ENCODE peak calls at places on chromosomes 1 and 21, in four cellular contexts. H is epithelial cell of prostate, N is A549, C is aorta. P is an unnamed sample.

GRCh38 chr21:19607983-19608668 is 1204.5 kb upstream of the TMPRSS15 start:
- DNase-seq in H (no peak), N (no peak), C (no peak), P (no peak)

GRCh38 chr1:218345673-218346390 is 696 bp downstream of the TGFB2 start:
- DNase-seq in H (no peak), N (peak; percentile 83), C (peak; percentile 89), P (peak; percentile 86)

GRCh38 chr1:94579876-94580294 is 38.3 kb upstream of the F3 start:
- DNase-seq in H (peak; percentile 34), N (peak; percentile 83), C (no peak), P (no peak)

GRCh38 chr1:57711326-57711725 is 287.5 kb upstream of the DAB1 start:
- DNase-seq in H (peak; percentile 16), N (no peak), C (no peak), P (no peak)

GRCh38 chr1:51936531-51936930 is 54.0 kb downstream of the RAB3B start:
- DNase-seq in H (no peak), N (no peak), C (no peak), P (no peak)

GRCh38 chr1:178094752-178095645 is 1.1 kb downstream of the RASAL2 start:
- DNase-seq in H (no peak), N (no peak), C (no peak), P (no peak)

GRCh38 chr1:91120915-91121314 is 99.1 kb upstream of the ZNF644 start:
- DNase-seq in H (no peak), N (peak; percentile 6), C (no peak), P (no peak)

GRCh38 chr1:218426343-218426657 is 81.2 kb downstream of the TGFB2 start:
- DNase-seq in H (peak; percentile 29), N (peak; percentile 79), C (no peak), P (no peak)

GRCh38 chr1:10530756-10531155 is 56.0 kb downstream of the PEX14 start:
- DNase-seq in H (no peak), N (no peak), C (no peak), P (no peak)

GRCh38 chr1:198556969-198557368 is 16.5 kb upstream of the ATP6V1G3 start:
- DNase-seq in H (no peak), N (no peak), C (no peak), P (peak; percentile 40)

GRCh38 chr1:117605164-117605810 is 561 bp upstream of the TENT5C start:
- DNase-seq in H (no peak), N (no peak), C (peak; percentile 83), P (peak; percentile 83)

DNA sequence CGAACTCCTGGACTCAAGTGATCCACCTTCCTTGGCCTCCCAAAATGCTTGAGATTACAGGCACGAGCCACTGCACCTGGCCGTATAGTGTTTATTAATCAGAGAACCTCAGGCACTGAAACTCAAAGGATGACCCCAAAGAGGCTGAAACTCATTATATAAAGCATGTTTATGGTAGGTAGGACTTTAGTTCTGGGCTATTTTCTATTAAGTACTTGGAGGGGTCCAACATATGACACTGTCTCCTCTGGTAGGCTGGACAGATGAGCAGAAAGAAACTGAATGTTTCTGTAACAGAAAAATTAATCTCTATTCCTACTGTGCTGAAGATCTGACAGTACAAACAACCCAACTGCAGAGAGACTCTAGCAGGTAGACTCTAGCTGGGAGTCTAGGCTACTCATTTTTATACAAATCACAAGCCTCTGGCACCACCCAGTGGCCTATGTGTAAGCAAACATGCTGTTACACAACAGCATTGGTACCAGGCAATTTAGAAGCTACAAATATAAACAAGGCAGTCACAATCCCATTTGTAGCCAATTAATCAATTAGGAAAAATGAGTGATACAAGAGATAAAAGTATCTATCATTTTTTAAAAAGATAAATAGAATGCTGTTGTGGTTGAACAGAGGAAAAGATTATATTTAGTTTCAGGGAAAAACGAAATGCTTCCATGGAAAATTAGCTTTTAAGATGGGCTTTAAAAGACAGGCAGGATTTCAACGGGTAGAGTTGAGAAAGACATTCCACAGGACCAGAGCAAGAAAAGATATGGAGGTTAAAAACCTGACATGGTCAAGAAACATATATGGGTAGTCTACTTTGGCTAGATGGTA is 10.4 kb downstream of the DCAF8 start:
- DNase-seq in H (no peak), N (peak; percentile 70), C (no peak), P (no peak)
- H3K27ac ChIP-seq in H (no peak overlapping the region), N (no peak overlapping the region), C (no peak overlapping the region), P (no peak overlapping the region)

DNA sequence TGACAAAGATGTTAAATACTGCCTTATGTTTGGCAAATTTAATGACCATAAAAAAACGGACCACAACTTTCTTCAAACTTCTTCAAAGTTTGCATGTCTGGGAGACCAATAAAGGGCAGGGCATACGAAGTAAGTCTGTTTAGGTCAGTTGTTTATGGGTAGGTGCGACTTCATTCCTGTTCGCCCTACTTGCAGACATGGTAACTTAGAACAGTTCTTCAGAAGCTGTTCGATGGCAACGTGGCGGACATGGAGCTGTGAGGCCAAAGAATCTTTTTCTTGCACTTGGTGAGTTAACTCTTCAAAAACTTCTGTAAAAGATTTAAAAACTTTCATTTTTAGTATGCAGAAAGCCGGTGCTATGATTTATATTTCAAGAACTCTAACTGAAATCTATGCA is 25.9 kb downstream of the C21orf91 start:
- DNase-seq in H (no peak), N (no peak), C (no peak), P (no peak)
- H3K27ac ChIP-seq in H (no peak overlapping the region), N (no peak overlapping the region), C (no peak overlapping the region), P (no peak overlapping the region)

GRCh38 chr1:27368872-27369703 is 2.3 kb upstream of the MAP3K6 start:
- DNase-seq in H (no peak), N (peak; percentile 42), C (no peak), P (no peak)

GRCh38 chr1:27377760-27378495 is 3.3 kb upstream of the FCN3 start:
- DNase-seq in H (no peak), N (no peak), C (no peak), P (no peak)

GRCh38 chr1:27374687-27375086 is at the start of gene FCN3:
- DNase-seq in H (no peak), N (no peak), C (no peak), P (no peak)

GRCh38 chr1:27372022-27372807 is 2.4 kb downstream of the FCN3 start:
- DNase-seq in H (no peak), N (no peak), C (no peak), P (no peak)

GRCh38 chr1:27372808-27373690 is 1.6 kb downstream of the FCN3 start:
- DNase-seq in H (no peak), N (no peak), C (no peak), P (no peak)
- H3K27ac ChIP-seq in H (no peak overlapping the region), N (no peak overlapping the region), C (no peak overlapping the region), P (no peak overlapping the region)

GRCh38 chr1:12460121-12460520 is 157.9 kb downstream of the DHRS3 start:
- DNase-seq in H (no peak), N (no peak), C (no peak), P (no peak)
- H3K27ac ChIP-seq in H (no peak overlapping the region), N (peak overlapping the region; percentile 30), C (peak overlapping the region; percentile 16), P (no peak overlapping the region)

DNA sequence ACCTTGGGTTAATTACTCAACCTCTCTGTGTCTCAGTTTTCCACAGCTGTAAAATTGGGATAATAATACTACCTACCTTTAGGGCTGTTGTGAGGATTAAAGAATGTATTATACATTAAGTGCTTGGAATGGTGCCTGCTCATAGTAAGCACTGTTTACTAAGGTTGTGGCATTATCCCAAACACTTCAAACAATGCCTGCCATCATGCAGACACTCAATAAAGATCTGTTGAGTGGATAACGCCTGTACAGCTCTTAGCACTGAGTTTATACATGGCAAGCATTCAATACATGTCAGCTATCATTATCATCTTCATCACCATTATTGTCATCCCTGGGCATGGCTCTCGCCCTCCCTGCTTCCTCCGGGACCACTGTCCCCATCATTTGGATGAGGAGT is 81.2 kb upstream of the ZC3H12A start:
- DNase-seq in H (no peak), N (no peak), C (no peak), P (no peak)
- H3K27ac ChIP-seq in H (no peak overlapping the region), N (no peak overlapping the region), C (no peak overlapping the region), P (no peak overlapping the region)

GRCh38 chr1:5329068-5329739 is 663.0 kb downstream of the NPHP4 start:
- DNase-seq in H (no peak), N (no peak), C (no peak), P (no peak)

GRCh38 chr1:5333326-5333725 is 658.9 kb downstream of the NPHP4 start:
- DNase-seq in H (no peak), N (no peak), C (no peak), P (no peak)

DNA sequence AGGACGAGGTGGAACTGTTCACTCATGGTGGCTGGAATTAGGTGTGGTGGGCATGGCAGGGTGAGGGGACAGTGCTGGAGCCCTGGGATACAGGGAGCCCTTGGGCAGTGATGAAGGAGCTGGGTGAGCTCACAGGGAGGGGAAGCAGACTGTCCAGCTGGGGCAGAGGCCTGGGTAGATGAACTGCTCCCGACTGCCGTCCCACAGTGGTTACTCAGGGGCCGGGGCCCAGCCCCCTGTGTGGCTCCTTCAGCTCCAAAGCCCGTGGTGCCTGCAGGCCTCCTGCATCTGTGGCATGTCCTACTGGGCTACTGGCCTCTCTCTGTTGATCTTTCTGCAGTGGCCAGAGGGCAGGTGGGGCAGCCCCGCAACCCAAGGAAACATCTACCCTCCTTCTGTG is 661.1 kb downstream of the NPHP4 start:
- DNase-seq in H (no peak), N (no peak), C (peak; percentile 46), P (no peak)
- H3K27ac ChIP-seq in H (no peak overlapping the region), N (no peak overlapping the region), C (no peak overlapping the region), P (no peak overlapping the region)

P was measured in left lung.